ENCODE peak calls at places on chromosomes 3 and 15, in nine cellular contexts. One of them, this sample, is unnamed.

GRCh38 chr3:5188419-5189405 is 1.2 kb downstream of the EDEM1 start:
- DNase-seq in H1: no peak
- DNase-seq in bronchial epithelial cell: peak; percentile 53
- DNase-seq in stimulated activated CD4-positive, alpha-beta T cell treated with anti-CD3 and anti-CD28 coated beads, Interleukin-1b, Interleukin-23, amount 100 ng/mL, for 4 hours: peak; percentile 21
- DNase-seq in activated T-cell treated with anti-CD3 and anti-CD28 coated beads, Interleukin-2, amount 50 U/mL, for 4 hours: peak; percentile 45
- DNase-seq in HTR-8/SVneo: no peak
- DNase-seq in SHP77: no peak
- DNase-seq in EH: peak; percentile 39
- DNase-seq in SJSA1: no peak
- DNase-seq in this sample: no peak

GRCh38 chr3:185766645-185767323 is 58.1 kb downstream of the IGF2BP2 start:
- DNase-seq in H1: no peak
- DNase-seq in bronchial epithelial cell: peak; percentile 38
- DNase-seq in stimulated activated CD4-positive, alpha-beta T cell treated with anti-CD3 and anti-CD28 coated beads, Interleukin-1b, Interleukin-23, amount 100 ng/mL, for 4 hours: no peak
- DNase-seq in activated T-cell treated with anti-CD3 and anti-CD28 coated beads, Interleukin-2, amount 50 U/mL, for 4 hours: no peak
- DNase-seq in HTR-8/SVneo: no peak
- DNase-seq in SHP77: no peak
- DNase-seq in EH: peak; percentile 18
- DNase-seq in SJSA1: no peak
- DNase-seq in this sample: no peak

GRCh38 chr3:13707456-13707855 is 158.5 kb downstream of the FBLN2 start:
- DNase-seq in H1: no peak
- DNase-seq in bronchial epithelial cell: no peak
- DNase-seq in stimulated activated CD4-positive, alpha-beta T cell treated with anti-CD3 and anti-CD28 coated beads, Interleukin-1b, Interleukin-23, amount 100 ng/mL, for 4 hours: no peak
- DNase-seq in activated T-cell treated with anti-CD3 and anti-CD28 coated beads, Interleukin-2, amount 50 U/mL, for 4 hours: no peak
- DNase-seq in HTR-8/SVneo: no peak
- DNase-seq in SHP77: no peak
- DNase-seq in EH: no peak
- DNase-seq in SJSA1: no peak
- DNase-seq in this sample: peak; percentile 9

GRCh38 chr15:52076889-52077781 is 35.4 kb downstream of the BCL2L10 start:
- DNase-seq in H1: no peak
- DNase-seq in bronchial epithelial cell: peak; percentile 100
- DNase-seq in stimulated activated CD4-positive, alpha-beta T cell treated with anti-CD3 and anti-CD28 coated beads, Interleukin-1b, Interleukin-23, amount 100 ng/mL, for 4 hours: no peak
- DNase-seq in activated T-cell treated with anti-CD3 and anti-CD28 coated beads, Interleukin-2, amount 50 U/mL, for 4 hours: no peak
- DNase-seq in HTR-8/SVneo: peak; percentile 62
- DNase-seq in SHP77: no peak
- DNase-seq in EH: peak; percentile 83
- DNase-seq in SJSA1: peak; percentile 64
- DNase-seq in this sample: no peak

GRCh38 chr15:77544162-77544561 is 88.5 kb downstream of the LINGO1 start:
- DNase-seq in H1: no peak
- DNase-seq in bronchial epithelial cell: no peak
- DNase-seq in stimulated activated CD4-positive, alpha-beta T cell treated with anti-CD3 and anti-CD28 coated beads, Interleukin-1b, Interleukin-23, amount 100 ng/mL, for 4 hours: no peak
- DNase-seq in activated T-cell treated with anti-CD3 and anti-CD28 coated beads, Interleukin-2, amount 50 U/mL, for 4 hours: no peak
- DNase-seq in HTR-8/SVneo: no peak
- DNase-seq in SHP77: no peak
- DNase-seq in EH: no peak
- DNase-seq in SJSA1: no peak
- DNase-seq in this sample: no peak

GRCh38 chr3:165642761-165643432 is 194.3 kb downstream of the BCHE start:
- DNase-seq in H1: no peak
- DNase-seq in bronchial epithelial cell: peak; percentile 97
- DNase-seq in stimulated activated CD4-positive, alpha-beta T cell treated with anti-CD3 and anti-CD28 coated beads, Interleukin-1b, Interleukin-23, amount 100 ng/mL, for 4 hours: no peak
- DNase-seq in activated T-cell treated with anti-CD3 and anti-CD28 coated beads, Interleukin-2, amount 50 U/mL, for 4 hours: no peak
- DNase-seq in HTR-8/SVneo: peak; percentile 54
- DNase-seq in SHP77: peak; percentile 62
- DNase-seq in EH: peak; percentile 91
- DNase-seq in SJSA1: peak; percentile 60
- DNase-seq in this sample: no peak

GRCh38 chr3:132593950-132594328 is 3.1 kb upstream of the ACKR4 start:
- DNase-seq in H1: no peak
- DNase-seq in bronchial epithelial cell: peak; percentile 90
- DNase-seq in stimulated activated CD4-positive, alpha-beta T cell treated with anti-CD3 and anti-CD28 coated beads, Interleukin-1b, Interleukin-23, amount 100 ng/mL, for 4 hours: no peak
- DNase-seq in activated T-cell treated with anti-CD3 and anti-CD28 coated beads, Interleukin-2, amount 50 U/mL, for 4 hours: no peak
- DNase-seq in HTR-8/SVneo: peak; percentile 60
- DNase-seq in SHP77: no peak
- DNase-seq in EH: peak; percentile 92
- DNase-seq in SJSA1: peak; percentile 50
- DNase-seq in this sample: no peak

GRCh38 chr3:126268866-126269265 is 88.3 kb downstream of the KLF15 start:
- DNase-seq in H1: no peak
- DNase-seq in bronchial epithelial cell: no peak
- DNase-seq in stimulated activated CD4-positive, alpha-beta T cell treated with anti-CD3 and anti-CD28 coated beads, Interleukin-1b, Interleukin-23, amount 100 ng/mL, for 4 hours: no peak
- DNase-seq in activated T-cell treated with anti-CD3 and anti-CD28 coated beads, Interleukin-2, amount 50 U/mL, for 4 hours: no peak
- DNase-seq in HTR-8/SVneo: no peak
- DNase-seq in SHP77: no peak
- DNase-seq in EH: no peak
- DNase-seq in SJSA1: no peak
- DNase-seq in this sample: no peak

GRCh38 chr3:126751611-126752302 is 47.7 kb downstream of the CHCHD6 start:
- DNase-seq in H1: no peak
- DNase-seq in bronchial epithelial cell: peak; percentile 1
- DNase-seq in stimulated activated CD4-positive, alpha-beta T cell treated with anti-CD3 and anti-CD28 coated beads, Interleukin-1b, Interleukin-23, amount 100 ng/mL, for 4 hours: no peak
- DNase-seq in activated T-cell treated with anti-CD3 and anti-CD28 coated beads, Interleukin-2, amount 50 U/mL, for 4 hours: no peak
- DNase-seq in HTR-8/SVneo: no peak
- DNase-seq in SHP77: no peak
- DNase-seq in EH: no peak
- DNase-seq in SJSA1: no peak
- DNase-seq in this sample: no peak

GRCh38 chr15:51387699-51388041 is 46.2 kb downstream of the GLDN start:
- DNase-seq in H1: no peak
- DNase-seq in bronchial epithelial cell: no peak
- DNase-seq in stimulated activated CD4-positive, alpha-beta T cell treated with anti-CD3 and anti-CD28 coated beads, Interleukin-1b, Interleukin-23, amount 100 ng/mL, for 4 hours: no peak
- DNase-seq in activated T-cell treated with anti-CD3 and anti-CD28 coated beads, Interleukin-2, amount 50 U/mL, for 4 hours: no peak
- DNase-seq in HTR-8/SVneo: no peak
- DNase-seq in SHP77: no peak
- DNase-seq in EH: no peak
- DNase-seq in SJSA1: no peak
- DNase-seq in this sample: no peak

GRCh38 chr3:49882182-49882581 is 12.5 kb upstream of the CAMKV start:
- DNase-seq in H1: no peak
- DNase-seq in bronchial epithelial cell: no peak
- DNase-seq in stimulated activated CD4-positive, alpha-beta T cell treated with anti-CD3 and anti-CD28 coated beads, Interleukin-1b, Interleukin-23, amount 100 ng/mL, for 4 hours: no peak
- DNase-seq in activated T-cell treated with anti-CD3 and anti-CD28 coated beads, Interleukin-2, amount 50 U/mL, for 4 hours: no peak
- DNase-seq in HTR-8/SVneo: no peak
- DNase-seq in SHP77: no peak
- DNase-seq in EH: no peak
- DNase-seq in SJSA1: no peak
- DNase-seq in this sample: no peak

GRCh38 chr3:108293858-108294257 is 2.5 kb upstream of the HHLA2 start:
- DNase-seq in H1: no peak
- DNase-seq in bronchial epithelial cell: no peak
- DNase-seq in stimulated activated CD4-positive, alpha-beta T cell treated with anti-CD3 and anti-CD28 coated beads, Interleukin-1b, Interleukin-23, amount 100 ng/mL, for 4 hours: no peak
- DNase-seq in activated T-cell treated with anti-CD3 and anti-CD28 coated beads, Interleukin-2, amount 50 U/mL, for 4 hours: no peak
- DNase-seq in HTR-8/SVneo: no peak
- DNase-seq in SHP77: no peak
- DNase-seq in EH: no peak
- DNase-seq in SJSA1: no peak
- DNase-seq in this sample: no peak

GRCh38 chr15:33211409-33211808 is 16.9 kb upstream of the FMN1 start:
- DNase-seq in H1: no peak
- DNase-seq in bronchial epithelial cell: no peak
- DNase-seq in stimulated activated CD4-positive, alpha-beta T cell treated with anti-CD3 and anti-CD28 coated beads, Interleukin-1b, Interleukin-23, amount 100 ng/mL, for 4 hours: no peak
- DNase-seq in activated T-cell treated with anti-CD3 and anti-CD28 coated beads, Interleukin-2, amount 50 U/mL, for 4 hours: no peak
- DNase-seq in HTR-8/SVneo: no peak
- DNase-seq in SHP77: peak; percentile 47
- DNase-seq in EH: peak; percentile 11
- DNase-seq in SJSA1: no peak
- DNase-seq in this sample: no peak

GRCh38 chr3:135325096-135325495 is 530.0 kb downstream of the EPHB1 start:
- DNase-seq in H1: no peak
- DNase-seq in bronchial epithelial cell: peak; percentile 15
- DNase-seq in stimulated activated CD4-positive, alpha-beta T cell treated with anti-CD3 and anti-CD28 coated beads, Interleukin-1b, Interleukin-23, amount 100 ng/mL, for 4 hours: no peak
- DNase-seq in activated T-cell treated with anti-CD3 and anti-CD28 coated beads, Interleukin-2, amount 50 U/mL, for 4 hours: no peak
- DNase-seq in HTR-8/SVneo: no peak
- DNase-seq in SHP77: no peak
- DNase-seq in EH: no peak
- DNase-seq in SJSA1: no peak
- DNase-seq in this sample: no peak

GRCh38 chr3:120468635-120469295 is 18.0 kb upstream of the FSTL1 start:
- DNase-seq in H1: no peak
- DNase-seq in bronchial epithelial cell: peak; percentile 9
- DNase-seq in stimulated activated CD4-positive, alpha-beta T cell treated with anti-CD3 and anti-CD28 coated beads, Interleukin-1b, Interleukin-23, amount 100 ng/mL, for 4 hours: no peak
- DNase-seq in activated T-cell treated with anti-CD3 and anti-CD28 coated beads, Interleukin-2, amount 50 U/mL, for 4 hours: no peak
- DNase-seq in HTR-8/SVneo: no peak
- DNase-seq in SHP77: no peak
- DNase-seq in EH: no peak
- DNase-seq in SJSA1: no peak
- DNase-seq in this sample: no peak

GRCh38 chr3:109382573-109382972 is 45.2 kb upstream of the DPPA4 start:
- DNase-seq in H1: no peak
- DNase-seq in bronchial epithelial cell: no peak
- DNase-seq in stimulated activated CD4-positive, alpha-beta T cell treated with anti-CD3 and anti-CD28 coated beads, Interleukin-1b, Interleukin-23, amount 100 ng/mL, for 4 hours: no peak
- DNase-seq in activated T-cell treated with anti-CD3 and anti-CD28 coated beads, Interleukin-2, amount 50 U/mL, for 4 hours: no peak
- DNase-seq in HTR-8/SVneo: no peak
- DNase-seq in SHP77: no peak
- DNase-seq in EH: no peak
- DNase-seq in SJSA1: no peak
- DNase-seq in this sample: no peak

GRCh38 chr3:38579146-38579545 is 70.3 kb downstream of the SCN5A start:
- DNase-seq in H1: no peak
- DNase-seq in bronchial epithelial cell: no peak
- DNase-seq in stimulated activated CD4-positive, alpha-beta T cell treated with anti-CD3 and anti-CD28 coated beads, Interleukin-1b, Interleukin-23, amount 100 ng/mL, for 4 hours: no peak
- DNase-seq in activated T-cell treated with anti-CD3 and anti-CD28 coated beads, Interleukin-2, amount 50 U/mL, for 4 hours: no peak
- DNase-seq in HTR-8/SVneo: no peak
- DNase-seq in SHP77: peak; percentile 42
- DNase-seq in EH: peak; percentile 29
- DNase-seq in SJSA1: peak; percentile 35
- DNase-seq in this sample: peak; percentile 3

GRCh38 chr15:41115652-41116115 is 396 bp downstream of the INO80 start:
- DNase-seq in H1: no peak
- DNase-seq in bronchial epithelial cell: no peak
- DNase-seq in stimulated activated CD4-positive, alpha-beta T cell treated with anti-CD3 and anti-CD28 coated beads, Interleukin-1b, Interleukin-23, amount 100 ng/mL, for 4 hours: peak; percentile 74
- DNase-seq in activated T-cell treated with anti-CD3 and anti-CD28 coated beads, Interleukin-2, amount 50 U/mL, for 4 hours: peak; percentile 79
- DNase-seq in HTR-8/SVneo: peak; percentile 41
- DNase-seq in SHP77: peak; percentile 18
- DNase-seq in EH: peak; percentile 64
- DNase-seq in SJSA1: peak; percentile 47
- DNase-seq in this sample: peak; percentile 71

GRCh38 chr3:35664460-35664919 is 25.2 kb downstream of the ARPP21 start:
- DNase-seq in H1: no peak
- DNase-seq in bronchial epithelial cell: peak; percentile 33
- DNase-seq in stimulated activated CD4-positive, alpha-beta T cell treated with anti-CD3 and anti-CD28 coated beads, Interleukin-1b, Interleukin-23, amount 100 ng/mL, for 4 hours: no peak
- DNase-seq in activated T-cell treated with anti-CD3 and anti-CD28 coated beads, Interleukin-2, amount 50 U/mL, for 4 hours: no peak
- DNase-seq in HTR-8/SVneo: no peak
- DNase-seq in SHP77: peak; percentile 97
- DNase-seq in EH: no peak
- DNase-seq in SJSA1: no peak
- DNase-seq in this sample: peak; percentile 14

GRCh38 chr15:85318048-85318731 is 62.2 kb upstream of the AKAP13 start:
- DNase-seq in H1: no peak
- DNase-seq in bronchial epithelial cell: peak; percentile 67
- DNase-seq in stimulated activated CD4-positive, alpha-beta T cell treated with anti-CD3 and anti-CD28 coated beads, Interleukin-1b, Interleukin-23, amount 100 ng/mL, for 4 hours: no peak
- DNase-seq in activated T-cell treated with anti-CD3 and anti-CD28 coated beads, Interleukin-2, amount 50 U/mL, for 4 hours: no peak
- DNase-seq in HTR-8/SVneo: peak; percentile 50
- DNase-seq in SHP77: no peak
- DNase-seq in EH: peak; percentile 97
- DNase-seq in SJSA1: peak; percentile 73
- DNase-seq in this sample: no peak

GRCh38 chr15:59594493-59594942 is 17.1 kb upstream of the GCNT3 start:
- DNase-seq in H1: no peak
- DNase-seq in bronchial epithelial cell: peak; percentile 95
- DNase-seq in stimulated activated CD4-positive, alpha-beta T cell treated with anti-CD3 and anti-CD28 coated beads, Interleukin-1b, Interleukin-23, amount 100 ng/mL, for 4 hours: no peak
- DNase-seq in activated T-cell treated with anti-CD3 and anti-CD28 coated beads, Interleukin-2, amount 50 U/mL, for 4 hours: no peak
- DNase-seq in HTR-8/SVneo: no peak
- DNase-seq in SHP77: no peak
- DNase-seq in EH: peak; percentile 58
- DNase-seq in SJSA1: no peak
- DNase-seq in this sample: no peak

GRCh38 chr3:120177907-120178306 is 83.7 kb upstream of the GSK3B start:
- DNase-seq in H1: no peak
- DNase-seq in bronchial epithelial cell: no peak
- DNase-seq in stimulated activated CD4-positive, alpha-beta T cell treated with anti-CD3 and anti-CD28 coated beads, Interleukin-1b, Interleukin-23, amount 100 ng/mL, for 4 hours: no peak
- DNase-seq in activated T-cell treated with anti-CD3 and anti-CD28 coated beads, Interleukin-2, amount 50 U/mL, for 4 hours: no peak
- DNase-seq in HTR-8/SVneo: no peak
- DNase-seq in SHP77: peak; percentile 23
- DNase-seq in EH: peak; percentile 58
- DNase-seq in SJSA1: no peak
- DNase-seq in this sample: no peak

GRCh38 chr15:55003900-55004879 is 192.6 kb downstream of the RSL24D1 start:
- DNase-seq in H1: no peak
- DNase-seq in bronchial epithelial cell: no peak
- DNase-seq in stimulated activated CD4-positive, alpha-beta T cell treated with anti-CD3 and anti-CD28 coated beads, Interleukin-1b, Interleukin-23, amount 100 ng/mL, for 4 hours: no peak
- DNase-seq in activated T-cell treated with anti-CD3 and anti-CD28 coated beads, Interleukin-2, amount 50 U/mL, for 4 hours: no peak
- DNase-seq in HTR-8/SVneo: no peak
- DNase-seq in SHP77: peak; percentile 10
- DNase-seq in EH: no peak
- DNase-seq in SJSA1: no peak
- DNase-seq in this sample: no peak

GRCh38 chr3:37580237-37580636 is 281.4 kb upstream of the CTDSPL start:
- DNase-seq in H1: no peak
- DNase-seq in bronchial epithelial cell: no peak
- DNase-seq in stimulated activated CD4-positive, alpha-beta T cell treated with anti-CD3 and anti-CD28 coated beads, Interleukin-1b, Interleukin-23, amount 100 ng/mL, for 4 hours: no peak
- DNase-seq in activated T-cell treated with anti-CD3 and anti-CD28 coated beads, Interleukin-2, amount 50 U/mL, for 4 hours: no peak
- DNase-seq in HTR-8/SVneo: no peak
- DNase-seq in SHP77: no peak
- DNase-seq in EH: no peak
- DNase-seq in SJSA1: no peak
- DNase-seq in this sample: no peak

GRCh38 chr3:138594150-138594934 is at the start of gene CEP70:
- DNase-seq in H1: peak; percentile 85
- DNase-seq in bronchial epithelial cell: peak; percentile 91
- DNase-seq in stimulated activated CD4-positive, alpha-beta T cell treated with anti-CD3 and anti-CD28 coated beads, Interleukin-1b, Interleukin-23, amount 100 ng/mL, for 4 hours: peak; percentile 79
- DNase-seq in activated T-cell treated with anti-CD3 and anti-CD28 coated beads, Interleukin-2, amount 50 U/mL, for 4 hours: peak; percentile 84
- DNase-seq in HTR-8/SVneo: peak; percentile 89
- DNase-seq in SHP77: no peak
- DNase-seq in EH: peak; percentile 96
- DNase-seq in SJSA1: peak; percentile 94
- DNase-seq in this sample: peak; percentile 77

GRCh38 chr15:71680079-71680461 is 130.3 kb upstream of the NR2E3 start:
- DNase-seq in H1: no peak
- DNase-seq in bronchial epithelial cell: peak; percentile 68
- DNase-seq in stimulated activated CD4-positive, alpha-beta T cell treated with anti-CD3 and anti-CD28 coated beads, Interleukin-1b, Interleukin-23, amount 100 ng/mL, for 4 hours: no peak
- DNase-seq in activated T-cell treated with anti-CD3 and anti-CD28 coated beads, Interleukin-2, amount 50 U/mL, for 4 hours: no peak
- DNase-seq in HTR-8/SVneo: no peak
- DNase-seq in SHP77: no peak
- DNase-seq in EH: no peak
- DNase-seq in SJSA1: no peak
- DNase-seq in this sample: no peak

GRCh38 chr3:66195347-66195783 is 25.4 kb upstream of the SLC25A26 start:
- DNase-seq in H1: peak; percentile 47
- DNase-seq in bronchial epithelial cell: peak; percentile 13
- DNase-seq in stimulated activated CD4-positive, alpha-beta T cell treated with anti-CD3 and anti-CD28 coated beads, Interleukin-1b, Interleukin-23, amount 100 ng/mL, for 4 hours: peak; percentile 10
- DNase-seq in activated T-cell treated with anti-CD3 and anti-CD28 coated beads, Interleukin-2, amount 50 U/mL, for 4 hours: no peak
- DNase-seq in HTR-8/SVneo: no peak
- DNase-seq in SHP77: peak; percentile 37
- DNase-seq in EH: peak; percentile 52
- DNase-seq in SJSA1: peak; percentile 44
- DNase-seq in this sample: no peak

GRCh38 chr3:194957743-194958240 is 272.1 kb downstream of the FAM43A start:
- DNase-seq in H1: no peak
- DNase-seq in bronchial epithelial cell: no peak
- DNase-seq in stimulated activated CD4-positive, alpha-beta T cell treated with anti-CD3 and anti-CD28 coated beads, Interleukin-1b, Interleukin-23, amount 100 ng/mL, for 4 hours: no peak
- DNase-seq in activated T-cell treated with anti-CD3 and anti-CD28 coated beads, Interleukin-2, amount 50 U/mL, for 4 hours: no peak
- DNase-seq in HTR-8/SVneo: no peak
- DNase-seq in SHP77: no peak
- DNase-seq in EH: no peak
- DNase-seq in SJSA1: no peak
- DNase-seq in this sample: no peak

GRCh38 chr3:142180761-142181362 is 31.5 kb upstream of the TFDP2 start:
- DNase-seq in H1: no peak
- DNase-seq in bronchial epithelial cell: peak; percentile 20
- DNase-seq in stimulated activated CD4-positive, alpha-beta T cell treated with anti-CD3 and anti-CD28 coated beads, Interleukin-1b, Interleukin-23, amount 100 ng/mL, for 4 hours: no peak
- DNase-seq in activated T-cell treated with anti-CD3 and anti-CD28 coated beads, Interleukin-2, amount 50 U/mL, for 4 hours: peak; percentile 10
- DNase-seq in HTR-8/SVneo: peak; percentile 14
- DNase-seq in SHP77: peak; percentile 20
- DNase-seq in EH: peak; percentile 53
- DNase-seq in SJSA1: peak; percentile 47
- DNase-seq in this sample: no peak

GRCh38 chr3:66476852-66477381 is 23.9 kb downstream of the LRIG1 start:
- DNase-seq in H1: no peak
- DNase-seq in bronchial epithelial cell: no peak
- DNase-seq in stimulated activated CD4-positive, alpha-beta T cell treated with anti-CD3 and anti-CD28 coated beads, Interleukin-1b, Interleukin-23, amount 100 ng/mL, for 4 hours: no peak
- DNase-seq in activated T-cell treated with anti-CD3 and anti-CD28 coated beads, Interleukin-2, amount 50 U/mL, for 4 hours: no peak
- DNase-seq in HTR-8/SVneo: no peak
- DNase-seq in SHP77: peak; percentile 85
- DNase-seq in EH: no peak
- DNase-seq in SJSA1: no peak
- DNase-seq in this sample: no peak

GRCh38 chr15:74621936-74622335 is 6.3 kb downstream of the CLK3 start:
- DNase-seq in H1: no peak
- DNase-seq in bronchial epithelial cell: no peak
- DNase-seq in stimulated activated CD4-positive, alpha-beta T cell treated with anti-CD3 and anti-CD28 coated beads, Interleukin-1b, Interleukin-23, amount 100 ng/mL, for 4 hours: no peak
- DNase-seq in activated T-cell treated with anti-CD3 and anti-CD28 coated beads, Interleukin-2, amount 50 U/mL, for 4 hours: no peak
- DNase-seq in HTR-8/SVneo: no peak
- DNase-seq in SHP77: no peak
- DNase-seq in EH: no peak
- DNase-seq in SJSA1: no peak
- DNase-seq in this sample: no peak